ENCODE peak calls at places on chromosome 1, in five cellular contexts. Y is fibroblast of lung, X is aorta, I is heart left ventricle, R is Peyer's patch. W is an unnamed sample.

GRCh38 chr1:28984311-28984684 is 69.9 kb downstream of the EPB41 start:
- DNase-seq in Y (no peak), X (no peak), I (no peak), R (no peak), W (no peak)

GRCh38 chr1:12333036-12333785 is 103.4 kb downstream of the VPS13D start:
- DNase-seq in Y (no peak), X (no peak), I (peak; percentile 24), R (no peak), W (no peak)

GRCh38 chr1:21939650-21940374 is 2.7 kb upstream of the HSPG2 start:
- DNase-seq in Y (peak; percentile 87), X (peak; percentile 98), I (peak; percentile 93), R (peak; percentile 86), W (peak; percentile 80)

GRCh38 chr1:210882414-210883221 is 251.3 kb downstream of the KCNH1 start:
- DNase-seq in Y (no peak), X (no peak), I (no peak), R (no peak), W (no peak)

GRCh38 chr1:165650981-165651625 is 20.1 kb downstream of the MGST3 start:
- DNase-seq in Y (no peak), X (no peak), I (no peak), R (no peak), W (no peak)

GRCh38 chr1:216702170-216702569 is 21.1 kb downstream of the ESRRG start:
- DNase-seq in Y (no peak), X (no peak), I (no peak), R (no peak), W (no peak)

GRCh38 chr1:191490303-191490702 is 668.0 kb upstream of the RGS18 start:
- DNase-seq in Y (no peak), X (no peak), I (no peak), R (no peak), W (no peak)

GRCh38 chr1:39701092-39701460 is 9.8 kb upstream of the HPCAL4 start:
- DNase-seq in Y (peak; percentile 56), X (no peak), I (no peak), R (no peak), W (no peak)

GRCh38 chr1:166273618-166274017 is 106.8 kb upstream of the FAM78B start:
- DNase-seq in Y (no peak), X (no peak), I (no peak), R (no peak), W (no peak)

GRCh38 chr1:21935891-21936365 is 1.2 kb downstream of the HSPG2 start:
- DNase-seq in Y (no peak), X (no peak), I (peak; percentile 37), R (peak; percentile 66), W (peak; percentile 56)

GRCh38 chr1:194076646-194077045 is 890.2 kb upstream of the B3GALT2 start:
- DNase-seq in Y (no peak), X (no peak), I (no peak), R (no peak), W (no peak)

GRCh38 chr1:25198731-25199231 is 33.5 kb downstream of the SYF2 start:
- DNase-seq in Y (no peak), X (peak; percentile 82), I (peak; percentile 45), R (peak; percentile 51), W (no peak)

GRCh38 chr1:53260631-53261247 is 22.4 kb upstream of the MAGOH start:
- DNase-seq in Y (no peak), X (no peak), I (no peak), R (no peak), W (no peak)
- H3K4me3 ChIP-seq in Y (no peak overlapping the region), X (no peak overlapping the region), I (no peak overlapping the region), R (no peak overlapping the region), W (no peak overlapping the region)

GRCh38 chr1:67105508-67105907 is 29.3 kb downstream of the C1orf141 start:
- DNase-seq in Y (no peak), X (no peak), I (no peak), R (no peak), W (no peak)

GRCh38 chr1:67100833-67101232 is 33.9 kb downstream of the C1orf141 start:
- DNase-seq in Y (peak; percentile 49), X (no peak), I (no peak), R (no peak), W (no peak)

GRCh38 chr1:67103548-67103947 is 31.2 kb downstream of the C1orf141 start:
- DNase-seq in Y (no peak), X (no peak), I (no peak), R (no peak), W (no peak)
- H3K27ac ChIP-seq in Y (no peak overlapping the region), X (no peak overlapping the region), I (no peak overlapping the region), R (no peak overlapping the region), W (no peak overlapping the region)

GRCh38 chr1:38003261-38004250 is 1.8 kb downstream of the FHL3 start:
- DNase-seq in Y (peak; percentile 46), X (peak; percentile 68), I (no peak), R (no peak), W (no peak)
- H3K4me1 ChIP-seq in Y (peaks cover 31% of the 10 kb centered on the region), X (peaks cover 2% of the 10 kb centered on the region), I (peaks cover 36% of the 10 kb centered on the region), R (no peaks in the 10 kb centered on the region), W (peaks cover 53% of the 10 kb centered on the region)

DNA sequence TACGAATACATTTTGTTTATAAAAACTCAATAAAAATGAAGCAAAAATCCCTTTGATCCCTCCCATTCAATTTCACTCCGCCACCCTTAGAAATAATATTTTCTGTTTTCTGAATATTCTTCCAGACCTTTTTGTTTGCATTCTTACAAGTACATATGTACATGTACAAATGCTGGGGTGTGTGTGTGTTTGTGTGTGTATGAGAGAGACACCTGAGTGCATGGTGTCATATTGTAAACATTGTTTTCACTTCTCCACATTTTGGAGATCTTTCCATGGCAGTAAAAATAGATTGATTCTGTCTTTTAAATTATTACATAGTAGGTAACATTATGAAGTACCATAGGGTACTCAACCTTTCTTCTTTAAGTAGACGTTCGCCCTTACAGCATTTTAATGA is 1.2 kb upstream of the MPC2 start:
- DNase-seq in Y (no peak), X (no peak), I (no peak), R (no peak), W (no peak)
- H3K4me3 ChIP-seq in Y (peak overlapping the region; percentile 88), X (peak overlapping the region; percentile 30), I (peak overlapping the region; percentile 84), R (no peak overlapping the region), W (peak overlapping the region; percentile 86)